ENCODE peak calls at places on chromosomes 4 and X, in four cellular contexts. G is substantia nigra, K is NCI-H345, N is esophagus squamous epithelium. W is an unnamed sample.

GRCh38 chrX:10014462-10015373 is 47.6 kb downstream of the CLDN34 start:
- DNase-seq in G (peak), N (peak), K (peak), W (peak)

GRCh38 chrX:23931149-23931604 is 23.4 kb downstream of the CXorf58 start:
- DNase-seq in N (no peak), G (no peak), K (no peak), W (no peak)

GRCh38 chr4:86595426-86595805 is 1.3 kb downstream of the PTPN13 start:
- DNase-seq in N (no peak), G (no peak), K (no peak), W (peak)

GRCh38 chr4:87497141-87497540 is 32.0 kb downstream of the SPARCL1 start:
- DNase-seq in K (no peak), G (no peak), N (no peak), W (no peak)

GRCh38 chrX:85590638-85591037 is 211.2 kb upstream of the POF1B start:
- DNase-seq in K (no peak), G (no peak), N (no peak), W (no peak)

GRCh38 chr4:33262809-33263208 is 2542.6 kb downstream of the PCDH7 start:
- DNase-seq in K (no peak), G (no peak), N (no peak), W (no peak)

GRCh38 chr4:183249854-183250253 is 70.2 kb downstream of the CLDN22 start:
- DNase-seq in G (no peak), N (no peak), K (peak), W (peak)

GRCh38 chr4:170281027-170281426 is 191.3 kb upstream of the AADAT start:
- DNase-seq in G (no peak), K (no peak), N (no peak), W (no peak)

GRCh38 chr4:73684097-73684496 is 56.3 kb upstream of the CXCL8 start:
- DNase-seq in N (no peak), K (no peak), G (no peak), W (no peak)

GRCh38 chrX:129540068-129540653 is at the start of gene OCRL:
- DNase-seq in G (peak), N (no peak), K (peak), W (peak)

GRCh38 chr4:77433102-77433733 is 172.4 kb upstream of the CXCL13 start:
- DNase-seq in N (no peak), G (no peak), K (peak), W (peak)

GRCh38 chrX:16212024-16212423 is 44.7 kb downstream of the MAGEB17 start:
- DNase-seq in G (no peak), N (no peak), K (no peak), W (no peak)

GRCh38 chrX:39814391-39814790 is 283.4 kb downstream of the BCOR start:
- DNase-seq in K (peak), G (no peak), N (no peak), W (no peak)

GRCh38 chr4:69497886-69498395 is 2.2 kb upstream of the UGT2B4 start:
- DNase-seq in N (no peak), G (no peak), K (no peak), W (no peak)

GRCh38 chr4:67886281-67886680 is 2.5 kb upstream of the TMPRSS11D start:
- DNase-seq in N (no peak), K (no peak), G (no peak), W (no peak)

GRCh38 chr4:3489451-3489962 is 26.4 kb downstream of the DOK7 start:
- DNase-seq in G (no peak), N (no peak), K (no peak), W (peak)

GRCh38 chr4:152773322-152773721 is 6.2 kb downstream of the TIGD4 start:
- DNase-seq in K (no peak), N (no peak), G (no peak), W (no peak)

GRCh38 chr4:17010426-17011087 is 112.1 kb upstream of the LDB2 start:
- DNase-seq in G (no peak), N (no peak), K (no peak), W (no peak)

GRCh38 chrX:9665113-9665512 is 100.5 kb downstream of the GPR143 start:
- DNase-seq in G (no peak), K (no peak), N (no peak), W (no peak)

GRCh38 chrX:40952855-40953254 is 132.4 kb upstream of the USP9X start:
- DNase-seq in K (no peak), N (no peak), G (no peak), W (no peak)

GRCh38 chrX:70033348-70033747 is 16.4 kb downstream of the AWAT2 start:
- DNase-seq in G (no peak), N (no peak), K (peak), W (peak)

GRCh38 chr4:55308071-55308470 is 38.0 kb upstream of the SRD5A3 start:
- DNase-seq in G (no peak), N (no peak), K (no peak), W (no peak)

GRCh38 chrX:13084611-13085010 is 40.2 kb upstream of the FAM9C start:
- DNase-seq in K (no peak), G (no peak), N (no peak), W (no peak)

GRCh38 chr4:128737098-128737513 is 72.4 kb upstream of the JADE1 start:
- DNase-seq in N (no peak), G (no peak), K (no peak), W (no peak)

GRCh38 chrX:155148724-155149537 is 67.3 kb upstream of the VBP1 start:
- DNase-seq in G (no peak), N (no peak), K (peak), W (no peak)

GRCh38 chr4:105436414-105436813 is 37.4 kb downstream of the PPA2 start:
- DNase-seq in K (no peak), G (no peak), N (no peak), W (no peak)

GRCh38 chr4:142091085-142091513 is 454.7 kb downstream of the IL15 start:
- DNase-seq in K (no peak), N (no peak), G (no peak), W (no peak)

GRCh38 chrX:10159069-10159468 is 2.3 kb downstream of the CLCN4 start:
- DNase-seq in K (no peak), N (no peak), G (no peak), W (no peak)

GRCh38 chrX:118566359-118566758 is 70.7 kb downstream of the DOCK11 start:
- DNase-seq in N (no peak), G (no peak), K (no peak), W (no peak)

GRCh38 chrX:1011632-1012283 is 200.7 kb downstream of the CRLF2 start:
- DNase-seq in K (no peak), G (no peak), N (no peak), W (no peak)

GRCh38 chr4:176400816-176401461 is 81.2 kb downstream of the SPCS3 start:
- DNase-seq in G (no peak), N (no peak), K (no peak), W (no peak)

GRCh38 chr4:32475710-32476109 is 1755.5 kb downstream of the PCDH7 start:
- DNase-seq in G (no peak), N (no peak), K (no peak), W (no peak)

GRCh38 chr4:57114973-57115372 is 4.8 kb upstream of the IGFBP7 start:
- DNase-seq in K (no peak), G (no peak), N (no peak), W (no peak)

GRCh38 chrX:15395794-15396193 is 11.6 kb upstream of the VEGFD start:
- DNase-seq in N (no peak), G (no peak), K (no peak), W (no peak)

GRCh38 chr4:168486961-168487820 is 6.9 kb upstream of the DDX60L start:
- DNase-seq in K (no peak), N (no peak), G (no peak), W (no peak)

GRCh38 chr4:173573725-173574124 is 43.7 kb upstream of the HAND2 start:
- DNase-seq in G (no peak), K (no peak), N (no peak), W (no peak)

GRCh38 chr4:53709693-53710092 is 118.4 kb upstream of the LNX1 start:
- DNase-seq in N (no peak), K (no peak), G (no peak), W (no peak)

GRCh38 chrX:107551546-107551945 is 76.8 kb upstream of the PRPS1 start:
- DNase-seq in K (no peak), G (peak), N (no peak), W (no peak)

GRCh38 chr4:172546782-172547181 is 621.8 kb upstream of the GALNT7 start:
- DNase-seq in K (peak), N (no peak), G (no peak), W (no peak)

W was measured in BE2C.